ENCODE peak calls at places on chromosomes 2 and 18, in eight cellular contexts. One of them, this sample, is unnamed.

GRCh38 chr2:16425462-16426336 is 239.9 kb downstream of the CYRIA start:
- DNase-seq in Calu3: peak
- DNase-seq in Kasumi-1: no peak
- DNase-seq in activated CD4-positive, CD25-positive, alpha-beta regulatory T cell: no peak
- DNase-seq in GM23338: no peak
- DNase-seq in COLO829: no peak
- DNase-seq in gastrocnemius medialis: no peak
- DNase-seq in naive B cell: no peak
- DNase-seq in this sample: no peak

GRCh38 chr2:173095356-173095755 is 19.7 kb downstream of the MAP3K20 start:
- DNase-seq in Calu3: no peak
- DNase-seq in Kasumi-1: no peak
- DNase-seq in activated CD4-positive, CD25-positive, alpha-beta regulatory T cell: no peak
- DNase-seq in GM23338: no peak
- DNase-seq in COLO829: no peak
- DNase-seq in gastrocnemius medialis: no peak
- DNase-seq in naive B cell: no peak
- DNase-seq in this sample: no peak

GRCh38 chr2:159317392-159318088 is 31.0 kb upstream of the WDSUB1 start:
- DNase-seq in Calu3: no peak
- DNase-seq in Kasumi-1: no peak
- DNase-seq in activated CD4-positive, CD25-positive, alpha-beta regulatory T cell: no peak
- DNase-seq in GM23338: no peak
- DNase-seq in COLO829: peak
- DNase-seq in gastrocnemius medialis: no peak
- DNase-seq in naive B cell: no peak
- DNase-seq in this sample: no peak

GRCh38 chr2:164773635-164774034 is 68.0 kb downstream of the COBLL1 start:
- DNase-seq in Calu3: no peak
- DNase-seq in Kasumi-1: no peak
- DNase-seq in activated CD4-positive, CD25-positive, alpha-beta regulatory T cell: no peak
- DNase-seq in GM23338: no peak
- DNase-seq in COLO829: no peak
- DNase-seq in gastrocnemius medialis: no peak
- DNase-seq in naive B cell: no peak
- DNase-seq in this sample: no peak

GRCh38 chr2:43227830-43228280 is 1.4 kb upstream of the ZFP36L2 start:
- DNase-seq in Calu3: no peak
- DNase-seq in Kasumi-1: no peak
- DNase-seq in activated CD4-positive, CD25-positive, alpha-beta regulatory T cell: no peak
- DNase-seq in GM23338: no peak
- DNase-seq in COLO829: no peak
- DNase-seq in gastrocnemius medialis: no peak
- DNase-seq in naive B cell: no peak
- DNase-seq in this sample: peak

GRCh38 chr2:189542145-189542882 is 38.3 kb downstream of the SLC40A1 start:
- DNase-seq in Calu3: no peak
- DNase-seq in Kasumi-1: no peak
- DNase-seq in activated CD4-positive, CD25-positive, alpha-beta regulatory T cell: no peak
- DNase-seq in GM23338: no peak
- DNase-seq in COLO829: no peak
- DNase-seq in gastrocnemius medialis: no peak
- DNase-seq in naive B cell: no peak
- DNase-seq in this sample: no peak

GRCh38 chr18:1177232-1177631 is 272.6 kb downstream of the ADCYAP1 start:
- DNase-seq in Calu3: no peak
- DNase-seq in Kasumi-1: no peak
- DNase-seq in activated CD4-positive, CD25-positive, alpha-beta regulatory T cell: no peak
- DNase-seq in GM23338: no peak
- DNase-seq in COLO829: no peak
- DNase-seq in gastrocnemius medialis: no peak
- DNase-seq in naive B cell: no peak
- DNase-seq in this sample: no peak

GRCh38 chr18:22136395-22136794 is 33.0 kb upstream of the GATA6 start:
- DNase-seq in Calu3: no peak
- DNase-seq in Kasumi-1: no peak
- DNase-seq in activated CD4-positive, CD25-positive, alpha-beta regulatory T cell: no peak
- DNase-seq in GM23338: no peak
- DNase-seq in COLO829: no peak
- DNase-seq in gastrocnemius medialis: no peak
- DNase-seq in naive B cell: no peak
- DNase-seq in this sample: no peak

GRCh38 chr18:45168883-45169585 is 446.2 kb upstream of the SLC14A2 start:
- DNase-seq in Calu3: no peak
- DNase-seq in Kasumi-1: no peak
- DNase-seq in activated CD4-positive, CD25-positive, alpha-beta regulatory T cell: no peak
- DNase-seq in GM23338: no peak
- DNase-seq in COLO829: no peak
- DNase-seq in gastrocnemius medialis: no peak
- DNase-seq in naive B cell: no peak
- DNase-seq in this sample: no peak

GRCh38 chr2:122634261-122634660 is 878.8 kb downstream of the TSN start:
- DNase-seq in Calu3: no peak
- DNase-seq in Kasumi-1: no peak
- DNase-seq in activated CD4-positive, CD25-positive, alpha-beta regulatory T cell: no peak
- DNase-seq in GM23338: no peak
- DNase-seq in COLO829: peak
- DNase-seq in gastrocnemius medialis: no peak
- DNase-seq in naive B cell: no peak
- DNase-seq in this sample: no peak

GRCh38 chr2:102421890-102422759 is 835 bp upstream of the IL18RAP start:
- DNase-seq in Calu3: no peak
- DNase-seq in Kasumi-1: no peak
- DNase-seq in activated CD4-positive, CD25-positive, alpha-beta regulatory T cell: no peak
- DNase-seq in GM23338: no peak
- DNase-seq in COLO829: no peak
- DNase-seq in gastrocnemius medialis: no peak
- DNase-seq in naive B cell: no peak
- DNase-seq in this sample: no peak

GRCh38 chr2:228614741-228615140 is 433.3 kb upstream of the SPHKAP start:
- DNase-seq in Calu3: no peak
- DNase-seq in Kasumi-1: no peak
- DNase-seq in activated CD4-positive, CD25-positive, alpha-beta regulatory T cell: no peak
- DNase-seq in GM23338: no peak
- DNase-seq in COLO829: no peak
- DNase-seq in gastrocnemius medialis: no peak
- DNase-seq in naive B cell: no peak
- DNase-seq in this sample: no peak

GRCh38 chr2:74864728-74865722 is 31.1 kb downstream of the HK2 start:
- DNase-seq in Calu3: peak
- DNase-seq in Kasumi-1: peak
- DNase-seq in activated CD4-positive, CD25-positive, alpha-beta regulatory T cell: no peak
- DNase-seq in GM23338: peak
- DNase-seq in COLO829: no peak
- DNase-seq in gastrocnemius medialis: peak
- DNase-seq in naive B cell: no peak
- DNase-seq in this sample: no peak

GRCh38 chr2:96305979-96306308 is 598 bp upstream of the SNRNP200 start:
- DNase-seq in Calu3: no peak
- DNase-seq in Kasumi-1: no peak
- DNase-seq in activated CD4-positive, CD25-positive, alpha-beta regulatory T cell: no peak
- DNase-seq in GM23338: peak
- DNase-seq in COLO829: no peak
- DNase-seq in gastrocnemius medialis: no peak
- DNase-seq in naive B cell: no peak
- DNase-seq in this sample: no peak

GRCh38 chr2:127572841-127573240 is 37.4 kb downstream of the MYO7B start:
- DNase-seq in Calu3: no peak
- DNase-seq in Kasumi-1: no peak
- DNase-seq in activated CD4-positive, CD25-positive, alpha-beta regulatory T cell: no peak
- DNase-seq in GM23338: no peak
- DNase-seq in COLO829: no peak
- DNase-seq in gastrocnemius medialis: no peak
- DNase-seq in naive B cell: no peak
- DNase-seq in this sample: no peak

GRCh38 chr2:237304763-237305514 is 109.0 kb downstream of the COL6A3 start:
- DNase-seq in Calu3: no peak
- DNase-seq in Kasumi-1: no peak
- DNase-seq in activated CD4-positive, CD25-positive, alpha-beta regulatory T cell: no peak
- DNase-seq in GM23338: no peak
- DNase-seq in COLO829: peak
- DNase-seq in gastrocnemius medialis: no peak
- DNase-seq in naive B cell: no peak
- DNase-seq in this sample: no peak

GRCh38 chr18:49728542-49728941 is 84.8 kb downstream of the ACAA2 start:
- DNase-seq in Calu3: peak
- DNase-seq in Kasumi-1: peak
- DNase-seq in activated CD4-positive, CD25-positive, alpha-beta regulatory T cell: no peak
- DNase-seq in GM23338: peak
- DNase-seq in COLO829: peak
- DNase-seq in gastrocnemius medialis: no peak
- DNase-seq in naive B cell: no peak
- DNase-seq in this sample: no peak

GRCh38 chr2:171595896-171596295 is 73.6 kb downstream of the CYBRD1 start:
- DNase-seq in Calu3: no peak
- DNase-seq in Kasumi-1: no peak
- DNase-seq in activated CD4-positive, CD25-positive, alpha-beta regulatory T cell: no peak
- DNase-seq in GM23338: no peak
- DNase-seq in COLO829: peak
- DNase-seq in gastrocnemius medialis: no peak
- DNase-seq in naive B cell: no peak
- DNase-seq in this sample: no peak

GRCh38 chr2:179749210-179749609 is 112.2 kb downstream of the ZNF385B start:
- DNase-seq in Calu3: no peak
- DNase-seq in Kasumi-1: no peak
- DNase-seq in activated CD4-positive, CD25-positive, alpha-beta regulatory T cell: no peak
- DNase-seq in GM23338: no peak
- DNase-seq in COLO829: no peak
- DNase-seq in gastrocnemius medialis: no peak
- DNase-seq in naive B cell: no peak
- DNase-seq in this sample: no peak

GRCh38 chr2:111148225-111148873 is 27.6 kb downstream of the BCL2L11 start:
- DNase-seq in Calu3: no peak
- DNase-seq in Kasumi-1: no peak
- DNase-seq in activated CD4-positive, CD25-positive, alpha-beta regulatory T cell: no peak
- DNase-seq in GM23338: no peak
- DNase-seq in COLO829: no peak
- DNase-seq in gastrocnemius medialis: no peak
- DNase-seq in naive B cell: no peak
- DNase-seq in this sample: no peak

GRCh38 chr2:45237128-45237527 is 227.9 kb upstream of the SIX2 start:
- DNase-seq in Calu3: no peak
- DNase-seq in Kasumi-1: no peak
- DNase-seq in activated CD4-positive, CD25-positive, alpha-beta regulatory T cell: no peak
- DNase-seq in GM23338: no peak
- DNase-seq in COLO829: no peak
- DNase-seq in gastrocnemius medialis: no peak
- DNase-seq in naive B cell: no peak
- DNase-seq in this sample: no peak

GRCh38 chr2:173290046-173290445 is 64.6 kb upstream of the CDCA7 start:
- DNase-seq in Calu3: no peak
- DNase-seq in Kasumi-1: no peak
- DNase-seq in activated CD4-positive, CD25-positive, alpha-beta regulatory T cell: no peak
- DNase-seq in GM23338: no peak
- DNase-seq in COLO829: no peak
- DNase-seq in gastrocnemius medialis: no peak
- DNase-seq in naive B cell: no peak
- DNase-seq in this sample: no peak

GRCh38 chr2:12051831-12052230 is 305.4 kb downstream of the LPIN1 start:
- DNase-seq in Calu3: no peak
- DNase-seq in Kasumi-1: no peak
- DNase-seq in activated CD4-positive, CD25-positive, alpha-beta regulatory T cell: no peak
- DNase-seq in GM23338: no peak
- DNase-seq in COLO829: no peak
- DNase-seq in gastrocnemius medialis: no peak
- DNase-seq in naive B cell: no peak
- DNase-seq in this sample: no peak

GRCh38 chr2:203463176-203463797 is 71.8 kb downstream of the RAPH1 start:
- DNase-seq in Calu3: no peak
- DNase-seq in Kasumi-1: no peak
- DNase-seq in activated CD4-positive, CD25-positive, alpha-beta regulatory T cell: no peak
- DNase-seq in GM23338: no peak
- DNase-seq in COLO829: no peak
- DNase-seq in gastrocnemius medialis: no peak
- DNase-seq in naive B cell: no peak
- DNase-seq in this sample: no peak

GRCh38 chr2:239586651-239587310 is 186.0 kb upstream of the HDAC4 start:
- DNase-seq in Calu3: no peak
- DNase-seq in Kasumi-1: no peak
- DNase-seq in activated CD4-positive, CD25-positive, alpha-beta regulatory T cell: no peak
- DNase-seq in GM23338: no peak
- DNase-seq in COLO829: no peak
- DNase-seq in gastrocnemius medialis: no peak
- DNase-seq in naive B cell: no peak
- DNase-seq in this sample: peak

GRCh38 chr18:13500891-13501887 is 225.2 kb downstream of the FAM210A start:
- DNase-seq in Calu3: peak
- DNase-seq in Kasumi-1: no peak
- DNase-seq in activated CD4-positive, CD25-positive, alpha-beta regulatory T cell: no peak
- DNase-seq in GM23338: peak
- DNase-seq in COLO829: no peak
- DNase-seq in gastrocnemius medialis: peak
- DNase-seq in naive B cell: no peak
- DNase-seq in this sample: peak

GRCh38 chr2:220228310-220229006 is 601.0 kb downstream of the SLC4A3 start:
- DNase-seq in Calu3: peak
- DNase-seq in Kasumi-1: no peak
- DNase-seq in activated CD4-positive, CD25-positive, alpha-beta regulatory T cell: no peak
- DNase-seq in GM23338: no peak
- DNase-seq in COLO829: peak
- DNase-seq in gastrocnemius medialis: no peak
- DNase-seq in naive B cell: no peak
- DNase-seq in this sample: no peak

GRCh38 chr18:69978743-69979715 is 31.4 kb upstream of the CD226 start:
- DNase-seq in Calu3: no peak
- DNase-seq in Kasumi-1: no peak
- DNase-seq in activated CD4-positive, CD25-positive, alpha-beta regulatory T cell: no peak
- DNase-seq in GM23338: no peak
- DNase-seq in COLO829: no peak
- DNase-seq in gastrocnemius medialis: no peak
- DNase-seq in naive B cell: no peak
- DNase-seq in this sample: no peak

GRCh38 chr18:74255022-74255658 is 36.6 kb downstream of the CYB5A start:
- DNase-seq in Calu3: peak
- DNase-seq in Kasumi-1: no peak
- DNase-seq in activated CD4-positive, CD25-positive, alpha-beta regulatory T cell: no peak
- DNase-seq in GM23338: no peak
- DNase-seq in COLO829: no peak
- DNase-seq in gastrocnemius medialis: no peak
- DNase-seq in naive B cell: no peak
- DNase-seq in this sample: no peak

GRCh38 chr2:179646173-179646762 is 215.1 kb downstream of the ZNF385B start:
- DNase-seq in Calu3: no peak
- DNase-seq in Kasumi-1: no peak
- DNase-seq in activated CD4-positive, CD25-positive, alpha-beta regulatory T cell: no peak
- DNase-seq in GM23338: no peak
- DNase-seq in COLO829: no peak
- DNase-seq in gastrocnemius medialis: no peak
- DNase-seq in naive B cell: no peak
- DNase-seq in this sample: no peak

GRCh38 chr2:105394951-105395611 is 3.8 kb downstream of the FHL2 start:
- DNase-seq in Calu3: no peak
- DNase-seq in Kasumi-1: no peak
- DNase-seq in activated CD4-positive, CD25-positive, alpha-beta regulatory T cell: no peak
- DNase-seq in GM23338: no peak
- DNase-seq in COLO829: no peak
- DNase-seq in gastrocnemius medialis: no peak
- DNase-seq in naive B cell: no peak
- DNase-seq in this sample: no peak

GRCh38 chr2:158999458-158999857 is 31.0 kb downstream of the TANC1 start:
- DNase-seq in Calu3: no peak
- DNase-seq in Kasumi-1: peak
- DNase-seq in activated CD4-positive, CD25-positive, alpha-beta regulatory T cell: no peak
- DNase-seq in GM23338: no peak
- DNase-seq in COLO829: peak
- DNase-seq in gastrocnemius medialis: no peak
- DNase-seq in naive B cell: no peak
- DNase-seq in this sample: no peak

GRCh38 chr2:167504695-167505094 is 616.4 kb downstream of the XIRP2 start:
- DNase-seq in Calu3: no peak
- DNase-seq in Kasumi-1: no peak
- DNase-seq in activated CD4-positive, CD25-positive, alpha-beta regulatory T cell: no peak
- DNase-seq in GM23338: no peak
- DNase-seq in COLO829: no peak
- DNase-seq in gastrocnemius medialis: no peak
- DNase-seq in naive B cell: no peak
- DNase-seq in this sample: no peak

GRCh38 chr18:50947899-50948298 is 19.9 kb upstream of the ELAC1 start:
- DNase-seq in Calu3: no peak
- DNase-seq in Kasumi-1: no peak
- DNase-seq in activated CD4-positive, CD25-positive, alpha-beta regulatory T cell: no peak
- DNase-seq in GM23338: no peak
- DNase-seq in COLO829: peak
- DNase-seq in gastrocnemius medialis: no peak
- DNase-seq in naive B cell: no peak
- DNase-seq in this sample: no peak